ENCODE peak calls at places on chromosome 4, in seven cellular contexts. A, I, M, L, Q, U and B are unnamed samples.

GRCh38 chr4:15695240-15695699 is 7.6 kb upstream of the BST1 start:
- DNase-seq in A (no peak), I (no peak), M (peak; percentile 73), L (no peak), Q (no peak), U (peak; percentile 90), B (no peak)

GRCh38 chr4:113837397-113837796 is 75.9 kb upstream of the CAMK2D start:
- DNase-seq in A (no peak), I (no peak), M (no peak), L (no peak), Q (peak; percentile 92), U (peak; percentile 93), B (no peak)

GRCh38 chr4:101114936-101115372 is 232.4 kb downstream of the PPP3CA start:
- DNase-seq in A (no peak), I (no peak), M (peak; percentile 23), L (no peak), Q (no peak), U (peak; percentile 47), B (no peak)

GRCh38 chr4:7326306-7326692 is 108.4 kb downstream of the PSAPL1 start:
- DNase-seq in A (no peak), I (no peak), M (no peak), L (no peak), Q (no peak), U (no peak), B (no peak)

GRCh38 chr4:147732516-147733193 is 767 bp downstream of the ARHGAP10 start:
- DNase-seq in A (no peak), I (no peak), M (peak; percentile 85), L (peak; percentile 5), Q (no peak), U (peak; percentile 64), B (no peak)

GRCh38 chr4:15410750-15411149 is 17.1 kb upstream of the C1QTNF7 start:
- DNase-seq in A (no peak), I (no peak), M (no peak), L (no peak), Q (peak; percentile 59), U (peak; percentile 38), B (peak; percentile 77)

GRCh38 chr4:180363817-180364216 is 1879.4 kb upstream of the TENM3 start:
- DNase-seq in A (no peak), I (no peak), M (no peak), L (no peak), Q (peak; percentile 88), U (no peak), B (peak; percentile 15)

GRCh38 chr4:34516524-34516923 is 1727.8 kb downstream of the ARAP2 start:
- DNase-seq in A (no peak), I (no peak), M (no peak), L (no peak), Q (no peak), U (no peak), B (no peak)

GRCh38 chr4:151957163-151957562 is 196.4 kb upstream of the GATB start:
- DNase-seq in A (no peak), I (no peak), M (peak; percentile 96), L (no peak), Q (no peak), U (no peak), B (no peak)

GRCh38 chr4:1714303-1715001 is 2.3 kb upstream of the SLBP start:
- DNase-seq in A (no peak), I (no peak), M (peak; percentile 37), L (no peak), Q (no peak), U (no peak), B (no peak)

GRCh38 chr4:150078996-150079581 is 844 bp downstream of the DCLK2 start:
- DNase-seq in A (no peak), I (no peak), M (peak; percentile 59), L (no peak), Q (peak; percentile 4), U (peak; percentile 42), B (no peak)

GRCh38 chr4:183348706-183349659 is 26.8 kb upstream of the CLDN24 start:
- DNase-seq in A (no peak), I (no peak), M (no peak), L (no peak), Q (no peak), U (peak; percentile 89), B (no peak)

GRCh38 chr4:78432896-78433295 is 118.7 kb upstream of the ANXA3 start:
- DNase-seq in A (no peak), I (no peak), M (peak; percentile 48), L (no peak), Q (no peak), U (peak; percentile 76), B (no peak)

GRCh38 chr4:7192252-7193039 is at the start of gene SORCS2:
- DNase-seq in A (no peak), I (peak; percentile 10), M (peak; percentile 58), L (peak; percentile 58), Q (peak; percentile 34), U (peak; percentile 50), B (no peak)

GRCh38 chr4:3483471-3483921 is 20.4 kb downstream of the DOK7 start:
- DNase-seq in A (no peak), I (no peak), M (no peak), L (no peak), Q (no peak), U (no peak), B (no peak)

GRCh38 chr4:83252782-83253405 is 31.7 kb downstream of the COQ2 start:
- DNase-seq in A (peak; percentile 67), I (peak; percentile 29), M (peak; percentile 82), L (peak; percentile 77), Q (peak; percentile 90), U (peak; percentile 82), B (peak; percentile 75)

GRCh38 chr4:60605651-60606354 is 594.3 kb upstream of the ADGRL3 start:
- DNase-seq in A (no peak), I (no peak), M (no peak), L (no peak), Q (no peak), U (peak; percentile 29), B (no peak)

GRCh38 chr4:14532436-14532835 is 469.8 kb upstream of the CPEB2 start:
- DNase-seq in A (no peak), I (no peak), M (no peak), L (no peak), Q (no peak), U (no peak), B (no peak)

GRCh38 chr4:100295792-100296191 is 105.5 kb upstream of the DDIT4L start:
- DNase-seq in A (no peak), I (no peak), M (no peak), L (no peak), Q (no peak), U (peak; percentile 85), B (no peak)

GRCh38 chr4:173835863-173836262 is 305.8 kb upstream of the HAND2 start:
- DNase-seq in A (no peak), I (no peak), M (peak; percentile 39), L (no peak), Q (no peak), U (peak; percentile 75), B (no peak)

GRCh38 chr4:16264798-16265197 is 38.5 kb upstream of the TAPT1 start:
- DNase-seq in A (no peak), I (no peak), M (no peak), L (no peak), Q (peak; percentile 73), U (peak; percentile 54), B (no peak)

GRCh38 chr4:24032371-24032989 is 142.6 kb upstream of the PPARGC1A start:
- DNase-seq in A (no peak), I (no peak), M (peak; percentile 32), L (no peak), Q (peak; percentile 60), U (peak; percentile 23), B (no peak)

GRCh38 chr4:174461438-174462106 is 60.7 kb downstream of the HPGD start:
- DNase-seq in A (no peak), I (no peak), M (no peak), L (no peak), Q (no peak), U (peak; percentile 12), B (no peak)

GRCh38 chr4:140930556-140930955 is 174.4 kb upstream of the TBC1D9 start:
- DNase-seq in A (no peak), I (no peak), M (no peak), L (no peak), Q (no peak), U (no peak), B (no peak)

GRCh38 chr4:17447056-17447455 is 64.8 kb downstream of the QDPR start:
- DNase-seq in A (no peak), I (no peak), M (no peak), L (no peak), Q (no peak), U (peak; percentile 73), B (no peak)

GRCh38 chr4:89558147-89558546 is 250.5 kb upstream of the GPRIN3 start:
- DNase-seq in A (no peak), I (no peak), M (peak; percentile 25), L (no peak), Q (peak; percentile 24), U (peak; percentile 34), B (no peak)

GRCh38 chr4:11397146-11397545 is 31.5 kb downstream of the HS3ST1 start:
- DNase-seq in A (no peak), I (no peak), M (peak; percentile 11), L (no peak), Q (no peak), U (no peak), B (no peak)

GRCh38 chr4:118997601-118998000 is 108.9 kb downstream of the SYNPO2 start:
- DNase-seq in A (no peak), I (no peak), M (no peak), L (no peak), Q (no peak), U (peak; percentile 86), B (no peak)